ENCODE peak calls at places on chromosomes 5 and 9, in seven cellular contexts. One of them, this sample, is unnamed.

GRCh38 chr9:35135988-35136387 is 20.3 kb upstream of the ATOSB start:
- DNase-seq in heart left ventricle: no peak
- DNase-seq in vagina: no peak
- DNase-seq in sigmoid colon: no peak
- DNase-seq in HepG2: no peak
- DNase-seq in upper lobe of left lung: no peak
- DNase-seq in K562: no peak
- DNase-seq in this sample: no peak

GRCh38 chr5:177980776-177981175 is 15.3 kb downstream of the PROP1 start:
- DNase-seq in heart left ventricle: no peak
- DNase-seq in vagina: no peak
- DNase-seq in sigmoid colon: no peak
- DNase-seq in HepG2: no peak
- DNase-seq in upper lobe of left lung: no peak
- DNase-seq in K562: no peak
- DNase-seq in this sample: no peak

GRCh38 chr5:179150011-179150410 is 89.8 kb downstream of the ZNF354C start:
- DNase-seq in heart left ventricle: peak
- DNase-seq in vagina: no peak
- DNase-seq in sigmoid colon: peak
- DNase-seq in HepG2: no peak
- DNase-seq in upper lobe of left lung: peak
- DNase-seq in K562: no peak
- DNase-seq in this sample: no peak

GRCh38 chr5:141641634-141642278 is 5.0 kb downstream of the RELL2 start:
- DNase-seq in heart left ventricle: no peak
- DNase-seq in vagina: no peak
- DNase-seq in sigmoid colon: no peak
- DNase-seq in HepG2: no peak
- DNase-seq in upper lobe of left lung: no peak
- DNase-seq in K562: peak
- DNase-seq in this sample: peak

GRCh38 chr9:129888809-129889460 is 53.7 kb downstream of the USP20 start:
- DNase-seq in heart left ventricle: no peak
- DNase-seq in vagina: no peak
- DNase-seq in sigmoid colon: no peak
- DNase-seq in HepG2: no peak
- DNase-seq in upper lobe of left lung: no peak
- DNase-seq in K562: no peak
- DNase-seq in this sample: no peak

GRCh38 chr9:94799578-94800264 is 73.2 kb downstream of the AOPEP start:
- DNase-seq in heart left ventricle: no peak
- DNase-seq in vagina: no peak
- DNase-seq in sigmoid colon: no peak
- DNase-seq in HepG2: no peak
- DNase-seq in upper lobe of left lung: no peak
- DNase-seq in K562: no peak
- DNase-seq in this sample: peak

GRCh38 chr5:58458851-58459275 is 1.0 kb downstream of the PLK2 start:
- DNase-seq in heart left ventricle: no peak
- DNase-seq in vagina: no peak
- DNase-seq in sigmoid colon: no peak
- DNase-seq in HepG2: peak
- DNase-seq in upper lobe of left lung: no peak
- DNase-seq in K562: no peak
- DNase-seq in this sample: no peak

GRCh38 chr5:178149199-178149932 is 4.3 kb downstream of the NHP2 start:
- DNase-seq in heart left ventricle: no peak
- DNase-seq in vagina: no peak
- DNase-seq in sigmoid colon: no peak
- DNase-seq in HepG2: no peak
- DNase-seq in upper lobe of left lung: peak
- DNase-seq in K562: no peak
- DNase-seq in this sample: no peak

GRCh38 chr5:107592515-107592914 is 78.2 kb downstream of the EFNA5 start:
- DNase-seq in heart left ventricle: no peak
- DNase-seq in vagina: no peak
- DNase-seq in sigmoid colon: no peak
- DNase-seq in HepG2: no peak
- DNase-seq in upper lobe of left lung: no peak
- DNase-seq in K562: no peak
- DNase-seq in this sample: no peak

GRCh38 chr5:126126574-126126973 is 296.6 kb upstream of the GRAMD2B start:
- DNase-seq in heart left ventricle: no peak
- DNase-seq in vagina: no peak
- DNase-seq in sigmoid colon: no peak
- DNase-seq in HepG2: no peak
- DNase-seq in upper lobe of left lung: no peak
- DNase-seq in K562: no peak
- DNase-seq in this sample: no peak

GRCh38 chr5:159605585-159605984 is 275.3 kb upstream of the IL12B start:
- DNase-seq in heart left ventricle: no peak
- DNase-seq in vagina: no peak
- DNase-seq in sigmoid colon: no peak
- DNase-seq in HepG2: no peak
- DNase-seq in upper lobe of left lung: no peak
- DNase-seq in K562: no peak
- DNase-seq in this sample: no peak

GRCh38 chr9:93306081-93306480 is 122.1 kb downstream of the WNK2 start:
- DNase-seq in heart left ventricle: no peak
- DNase-seq in vagina: peak
- DNase-seq in sigmoid colon: no peak
- DNase-seq in HepG2: no peak
- DNase-seq in upper lobe of left lung: no peak
- DNase-seq in K562: no peak
- DNase-seq in this sample: no peak

GRCh38 chr5:56279979-56280378 is 46.8 kb upstream of the ANKRD55 start:
- DNase-seq in heart left ventricle: no peak
- DNase-seq in vagina: peak
- DNase-seq in sigmoid colon: no peak
- DNase-seq in HepG2: peak
- DNase-seq in upper lobe of left lung: no peak
- DNase-seq in K562: no peak
- DNase-seq in this sample: peak

GRCh38 chr9:94903961-94904421 is 177.5 kb downstream of the AOPEP start:
- DNase-seq in heart left ventricle: no peak
- DNase-seq in vagina: peak
- DNase-seq in sigmoid colon: no peak
- DNase-seq in HepG2: no peak
- DNase-seq in upper lobe of left lung: no peak
- DNase-seq in K562: no peak
- DNase-seq in this sample: no peak

DNA sequence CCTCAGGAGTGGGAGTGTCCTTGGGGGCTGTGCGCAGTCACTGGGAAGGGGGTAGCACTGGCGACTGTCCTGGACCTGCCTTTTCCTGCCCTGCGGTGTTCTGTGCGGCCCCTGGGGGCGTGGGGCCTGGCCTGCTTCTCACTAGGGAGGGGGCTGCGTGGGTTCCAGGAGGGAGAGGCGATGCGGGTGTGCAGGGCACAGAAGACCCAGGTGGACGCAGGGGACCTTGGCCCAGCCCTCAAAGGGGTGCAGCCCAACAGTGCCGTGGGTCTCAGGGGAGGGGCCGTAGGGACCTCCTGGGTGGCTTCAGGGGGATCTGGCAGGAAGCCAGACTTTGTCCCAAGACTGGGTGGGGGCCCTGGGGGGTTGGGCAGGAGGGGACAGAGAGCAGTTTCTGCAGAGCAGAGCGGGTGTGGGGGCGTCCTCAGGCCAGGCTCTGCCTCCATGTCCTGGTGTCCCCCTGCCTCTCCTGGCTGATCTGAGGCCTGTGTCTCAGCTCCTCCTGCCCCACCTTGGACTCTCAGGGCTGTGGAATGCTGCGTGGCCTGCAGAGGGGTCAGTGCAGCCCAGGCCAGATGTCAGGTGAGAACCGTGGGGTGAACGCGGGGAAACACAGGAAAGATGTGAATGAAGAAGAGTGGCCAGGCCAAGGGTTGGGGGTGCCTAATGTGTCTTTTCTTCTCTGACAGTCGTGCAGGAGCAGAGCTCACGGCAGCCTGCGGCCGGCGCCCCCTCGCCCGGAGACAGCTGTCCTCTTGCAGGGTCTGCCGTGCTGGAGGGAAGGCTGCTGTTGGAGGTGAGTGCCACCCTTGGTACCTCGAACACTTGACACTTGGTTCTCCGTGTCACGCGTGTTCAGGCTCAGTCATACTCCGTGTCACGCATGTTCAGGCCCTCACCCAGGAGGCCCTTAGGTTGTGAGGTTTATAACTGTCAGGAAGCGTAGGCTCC is 54.7 kb downstream of the AHRR start:
- DNase-seq in heart left ventricle: peak
- DNase-seq in vagina: peak
- DNase-seq in sigmoid colon: peak
- DNase-seq in HepG2: no peak
- DNase-seq in upper lobe of left lung: peak
- DNase-seq in K562: no peak
- DNase-seq in this sample: no peak
- TF ChIP-seq POLR2A in heart left ventricle: no peak
- TF ChIP-seq POLR2A in vagina: no peak
- TF ChIP-seq POLR2A in sigmoid colon: no peak
- TF ChIP-seq POLR2A in HepG2: no peak
- TF ChIP-seq POLR2A in upper lobe of left lung: no peak
- TF ChIP-seq POLR2A in K562: no peak
- TF ChIP-seq POLR2A in this sample: no peak

GRCh38 chr5:93359296-93359957 is 221.6 kb downstream of the NR2F1-AS1 start:
- DNase-seq in heart left ventricle: no peak
- DNase-seq in vagina: no peak
- DNase-seq in sigmoid colon: no peak
- DNase-seq in HepG2: no peak
- DNase-seq in upper lobe of left lung: no peak
- DNase-seq in K562: no peak
- DNase-seq in this sample: peak
- TF ChIP-seq POLR2A in heart left ventricle: no peak
- TF ChIP-seq POLR2A in vagina: no peak
- TF ChIP-seq POLR2A in sigmoid colon: no peak
- TF ChIP-seq POLR2A in HepG2: no peak
- TF ChIP-seq POLR2A in upper lobe of left lung: no peak
- TF ChIP-seq POLR2A in K562: no peak
- TF ChIP-seq POLR2A in this sample: no peak

DNA sequence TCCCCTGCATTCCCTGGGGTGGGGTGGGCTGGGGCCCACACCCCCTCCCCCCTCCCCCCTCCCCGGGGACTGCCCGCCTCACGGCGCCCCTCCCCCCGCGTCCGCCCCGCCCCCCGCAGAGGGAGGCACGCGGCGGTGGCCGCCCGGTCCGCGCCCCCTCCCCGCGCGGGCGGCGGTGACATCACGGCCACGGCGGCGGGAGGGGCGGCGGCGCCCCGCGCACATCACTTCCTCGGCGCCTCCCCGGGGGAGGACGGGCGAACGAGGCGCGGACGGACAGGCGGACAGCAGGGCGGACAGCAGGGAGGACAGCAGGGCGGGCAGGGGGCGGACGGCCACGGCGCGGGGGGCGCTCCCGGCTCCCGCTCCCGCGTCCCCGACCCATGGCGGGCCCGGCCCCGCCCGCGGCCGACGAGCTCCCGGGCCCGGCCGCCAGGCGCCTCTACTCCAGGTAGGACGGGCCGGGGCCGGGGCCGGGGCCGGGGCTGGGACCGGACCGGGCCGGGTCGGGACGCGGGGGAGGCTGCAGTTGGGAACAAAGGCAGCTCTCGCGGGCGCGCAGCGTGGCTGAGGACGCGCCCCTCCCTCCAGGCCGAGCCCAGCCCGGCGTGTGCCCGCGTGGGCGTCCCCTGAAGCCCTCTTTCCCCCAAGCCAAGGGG is at the start of gene GPSM1:
- DNase-seq in heart left ventricle: peak
- DNase-seq in vagina: no peak
- DNase-seq in sigmoid colon: peak
- DNase-seq in HepG2: no peak
- DNase-seq in upper lobe of left lung: peak
- DNase-seq in K562: peak
- DNase-seq in this sample: peak
- TF ChIP-seq POLR2A in heart left ventricle: no peak
- TF ChIP-seq POLR2A in vagina: no peak
- TF ChIP-seq POLR2A in sigmoid colon: no peak
- TF ChIP-seq POLR2A in HepG2: no peak
- TF ChIP-seq POLR2A in upper lobe of left lung: no peak
- TF ChIP-seq POLR2A in K562: no peak
- TF ChIP-seq POLR2A in this sample: peak

GRCh38 chr9:131495726-131496292 is 6.9 kb upstream of the POMT1 start:
- DNase-seq in heart left ventricle: peak
- DNase-seq in vagina: no peak
- DNase-seq in sigmoid colon: no peak
- DNase-seq in HepG2: no peak
- DNase-seq in upper lobe of left lung: no peak
- DNase-seq in K562: no peak
- DNase-seq in this sample: no peak
- TF ChIP-seq POLR2A in heart left ventricle: no peak
- TF ChIP-seq POLR2A in vagina: no peak
- TF ChIP-seq POLR2A in sigmoid colon: no peak
- TF ChIP-seq POLR2A in HepG2: no peak
- TF ChIP-seq POLR2A in upper lobe of left lung: no peak
- TF ChIP-seq POLR2A in K562: no peak
- TF ChIP-seq POLR2A in this sample: no peak

DNA sequence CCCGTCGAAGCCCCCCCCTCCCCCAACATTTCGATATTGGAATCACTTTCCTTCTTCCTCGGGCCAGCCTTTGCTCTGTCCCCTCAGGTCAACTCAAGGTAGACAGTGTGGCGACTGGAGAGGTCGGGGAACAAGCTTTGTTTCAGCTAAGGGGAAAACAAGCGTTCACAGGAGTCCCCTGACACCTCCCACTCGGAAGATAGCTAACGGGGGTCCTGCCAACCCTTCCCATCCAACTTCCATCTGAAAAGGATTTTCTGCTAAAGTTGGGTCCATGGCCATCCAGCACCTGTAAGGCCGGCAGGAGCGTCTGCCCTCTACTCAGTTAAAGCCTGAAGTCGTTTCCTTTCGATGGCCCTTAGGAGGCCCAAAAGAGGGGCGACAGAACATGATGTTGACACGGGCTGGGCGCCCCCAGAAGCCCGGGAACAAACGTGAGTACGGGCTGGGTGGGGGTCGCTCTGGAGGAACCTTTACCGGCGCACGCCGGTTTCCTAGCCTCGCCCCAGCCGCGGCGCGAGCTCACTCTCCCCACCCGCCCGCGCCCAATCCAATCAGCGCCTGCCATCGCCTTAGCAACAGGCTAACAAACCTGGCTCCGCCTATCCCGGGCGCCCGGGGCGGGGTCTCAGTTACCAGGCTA is 2.5 kb downstream of the ARRDC3 start:
- DNase-seq in heart left ventricle: peak
- DNase-seq in vagina: peak
- DNase-seq in sigmoid colon: peak
- DNase-seq in HepG2: peak
- DNase-seq in upper lobe of left lung: peak
- DNase-seq in K562: peak
- DNase-seq in this sample: peak
- TF ChIP-seq POLR2A in heart left ventricle: peak
- TF ChIP-seq POLR2A in vagina: peak
- TF ChIP-seq POLR2A in sigmoid colon: peak
- TF ChIP-seq POLR2A in HepG2: peak
- TF ChIP-seq POLR2A in upper lobe of left lung: peak
- TF ChIP-seq POLR2A in K562: peak
- TF ChIP-seq POLR2A in this sample: peak

This sample was measured in H54.